ENCODE peak calls at places on chromosomes 6 and 20, in ten cellular contexts. I is colonic mucosa; W is H9; S is adrenal gland; H is GM23338; V is CD8-positive, alpha-beta T cell; N is thyroid gland; E is IMR-90; K is lung; T is osteoblast. O is an unnamed sample.
A peak's percentile ranks its signal among the peaks of the same experiment; 100 is the strongest.

GRCh38 chr6:116500969-116501433 is 10.4 kb upstream of the CALHM5 start:
- DNase-seq in V (no peak), W (peak; percentile 39), N (no peak), E (peak; percentile 36), K (no peak), T (no peak), H (peak; percentile 38), S (no peak), I (peak; percentile 21), O (no peak)

GRCh38 chr6:22250486-22250885 is 46.4 kb downstream of the PRL start:
- DNase-seq in H (peak; percentile 81), E (no peak), N (no peak), W (peak; percentile 69), T (no peak), V (no peak), I (no peak), S (no peak), K (no peak), O (peak; percentile 79)

GRCh38 chr20:52192296-52193007 is 873 bp upstream of the ZFP64 start:
- DNase-seq in I (no peak), S (peak; percentile 39), V (no peak), K (no peak), E (no peak), W (peak; percentile 76), T (no peak), N (no peak), H (no peak), O (peak; percentile 89)

GRCh38 chr6:136736281-136736960 is 55.9 kb downstream of the MAP3K5 start:
- DNase-seq in H (no peak), N (no peak), T (peak; percentile 50), V (no peak), S (no peak), K (no peak), E (no peak), W (no peak), I (no peak), O (no peak)

GRCh38 chr6:142751452-142751851 is 193.5 kb downstream of the HIVEP2 start:
- DNase-seq in E (no peak), I (no peak), T (no peak), H (no peak), N (no peak), K (no peak), V (no peak), W (no peak), S (no peak), O (no peak)

GRCh38 chr6:134689676-134690447 is 260.0 kb downstream of the ALDH8A1 start:
- DNase-seq in S (no peak), E (no peak), H (no peak), K (no peak), T (no peak), N (no peak), W (no peak), I (no peak), V (no peak), O (no peak)

GRCh38 chr6:168525926-168526630 is 85.1 kb downstream of the SMOC2 start:
- DNase-seq in K (no peak), H (no peak), W (no peak), V (no peak), T (no peak), S (no peak), E (no peak), N (peak; percentile 42), I (no peak), O (peak; percentile 21)

GRCh38 chr6:131646249-131646670 is 9.2 kb downstream of the ENPP3 start:
- DNase-seq in V (no peak), I (no peak), K (no peak), W (no peak), S (no peak), H (no peak), T (no peak), E (no peak), N (no peak), O (no peak)

GRCh38 chr6:162343902-162344226 is 383.7 kb downstream of the PRKN start:
- DNase-seq in W (no peak), E (no peak), N (no peak), V (no peak), T (no peak), S (no peak), K (no peak), H (no peak), I (no peak), O (no peak)

GRCh38 chr20:50121858-50122271 is 8.9 kb upstream of the UBE2V1 start:
- DNase-seq in I (no peak), H (peak; percentile 55), E (peak; percentile 55), K (no peak), W (peak; percentile 45), V (no peak), N (peak; percentile 18), T (no peak), S (no peak), O (peak; percentile 79)

GRCh38 chr6:51337277-51337676 is 518.6 kb downstream of the TFAP2B start:
- DNase-seq in S (no peak), W (no peak), E (no peak), V (no peak), K (no peak), N (no peak), H (no peak), T (no peak), I (no peak), O (no peak)

GRCh38 chr6:72825265-72825918 is 203.5 kb downstream of the KCNQ5 start:
- DNase-seq in W (no peak), K (no peak), S (no peak), T (no peak), I (no peak), N (no peak), E (peak; percentile 69), V (no peak), H (no peak), O (no peak)

GRCh38 chr20:2420510-2420909 is 39.8 kb downstream of the TGM6 start:
- DNase-seq in W (no peak), T (no peak), I (no peak), V (no peak), E (no peak), N (no peak), S (no peak), H (no peak), K (peak; percentile 5), O (no peak)

GRCh38 chr20:24990810-24991252 is 1.7 kb downstream of the APMAP start:
- DNase-seq in T (no peak), I (peak; percentile 15), K (no peak), H (no peak), W (peak; percentile 17), V (no peak), N (no peak), S (no peak), E (no peak), O (peak; percentile 41)

DNA sequence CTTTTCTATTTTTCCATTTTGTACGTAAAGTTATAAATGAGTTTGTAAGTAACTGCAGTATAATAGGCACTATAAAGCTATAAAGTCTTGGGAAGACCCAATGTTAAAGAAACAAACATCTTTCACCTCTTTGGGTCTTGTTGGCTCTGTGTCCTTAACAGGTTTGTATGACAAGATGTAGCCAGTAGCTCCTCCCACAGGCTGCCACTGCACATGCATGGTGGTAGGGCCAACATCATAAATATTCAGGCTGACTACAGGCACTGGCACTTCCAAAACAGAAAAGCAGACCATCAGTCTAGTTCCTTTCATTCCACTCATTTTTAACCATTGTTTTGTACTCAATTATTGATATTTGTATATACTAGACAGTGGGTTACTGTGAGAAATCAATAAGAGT is 59.9 kb downstream of the COL12A1 start:
- DNase-seq in I (no peak), W (no peak), S (no peak), N (no peak), H (peak; percentile 26), K (no peak), E (no peak), T (no peak), V (no peak), O (peak; percentile 54)
- TF ChIP-seq CTCF in I (no peak), W (peak; percentile 43), S (no peak), N (no peak), H (peak; percentile 56), K (no peak), E (no peak), T (no peak), V (no peak), O (peak; percentile 51)

DNA sequence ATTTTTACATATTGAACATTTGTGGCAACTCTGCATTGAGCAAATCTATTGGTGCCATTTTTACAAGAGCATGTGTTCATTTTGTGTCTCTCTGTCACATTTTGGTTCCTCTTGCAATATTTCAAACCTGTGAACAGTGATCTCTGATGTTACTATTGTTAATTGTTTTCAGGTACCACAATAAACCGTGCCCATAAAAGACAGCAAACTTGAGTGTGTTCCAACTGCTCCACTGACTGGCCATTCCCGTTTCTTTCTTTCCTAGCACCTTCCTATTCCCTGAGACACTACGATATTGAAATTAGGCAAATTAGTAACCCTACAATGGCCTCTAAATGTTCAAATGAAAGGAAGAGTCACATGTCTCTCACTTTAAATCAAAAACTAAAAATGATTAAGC is 79.6 kb downstream of the REV3L start:
- DNase-seq in I (no peak), V (no peak), H (no peak), T (no peak), N (no peak), S (no peak), E (no peak), K (no peak), W (no peak), O (no peak)
- H3K4me1 ChIP-seq in I (no peaks in the 10 kb centered on the region), V (no peaks in the 10 kb centered on the region), H (no peaks in the 10 kb centered on the region), T (no peaks in the 10 kb centered on the region), N (no peaks in the 10 kb centered on the region), S (no peaks in the 10 kb centered on the region), E (no peaks in the 10 kb centered on the region), K (peaks cover 3% of the 10 kb centered on the region), W (no peaks in the 10 kb centered on the region), O (no peaks in the 10 kb centered on the region)

GRCh38 chr6:63882208-63882607 is 246.6 kb downstream of the PHF3 start:
- DNase-seq in N (no peak), E (no peak), S (no peak), V (no peak), I (no peak), H (peak; percentile 43), T (no peak), K (no peak), W (peak; percentile 37), O (peak; percentile 58)
- TF ChIP-seq CTCF in N (no peak), E (no peak), S (no peak), V (no peak), I (no peak), H (peak; percentile 22), T (no peak), K (no peak), W (peak; percentile 59), O (peak; percentile 72)

GRCh38 chr6:49911252-49911651 is 44.9 kb upstream of the CRISP1 start:
- DNase-seq in T (no peak), S (no peak), H (peak; percentile 65), I (no peak), E (no peak), K (no peak), N (no peak), V (no peak), W (peak; percentile 63), O (no peak)

GRCh38 chr6:49913656-49914055 is 47.3 kb upstream of the CRISP1 start:
- DNase-seq in S (no peak), K (no peak), T (no peak), E (no peak), I (no peak), N (no peak), V (no peak), H (peak; percentile 56), W (peak; percentile 46), O (peak; percentile 54)

GRCh38 chr6:49912193-49912592 is 45.9 kb upstream of the CRISP1 start:
- DNase-seq in T (no peak), H (no peak), N (no peak), I (no peak), W (no peak), S (no peak), V (no peak), E (no peak), K (no peak), O (no peak)

GRCh38 chr6:49906511-49906910 is 40.2 kb upstream of the CRISP1 start:
- DNase-seq in K (no peak), H (no peak), I (no peak), E (no peak), W (no peak), S (peak; percentile 9), N (no peak), T (no peak), V (no peak), O (no peak)

GRCh38 chr6:49909508-49910047 is 43.2 kb upstream of the CRISP1 start:
- DNase-seq in H (no peak), I (no peak), V (no peak), T (no peak), S (no peak), E (no peak), N (no peak), W (no peak), K (no peak), O (no peak)
- H3K4me1 ChIP-seq in H (peaks cover 80% of the 10 kb centered on the region), I (no peaks in the 10 kb centered on the region), V (no peaks in the 10 kb centered on the region), T (no peaks in the 10 kb centered on the region), S (no peaks in the 10 kb centered on the region), E (no peaks in the 10 kb centered on the region), N (no peaks in the 10 kb centered on the region), W (peaks cover 3% of the 10 kb centered on the region), K (no peaks in the 10 kb centered on the region), O (no peaks in the 10 kb centered on the region)

O was measured in endodermal cell.